ENCODE peak calls at places on chromosomes 3 and 15, in six cellular contexts. J is sigmoid colon, E is fibroblast of mammary gland, C is ovary, Q is SK-N-SH, L is astrocyte of the spinal cord. K is an unnamed sample.

GRCh38 chr3:127459205-127459604 is 131.3 kb downstream of the TPRA1 start:
- DNase-seq in E (no peak), C (no peak), J (no peak), L (no peak), Q (no peak), K (no peak)

GRCh38 chr3:157794771-157795170 is 291.6 kb upstream of the VEPH1 start:
- DNase-seq in Q (no peak), J (no peak), E (peak), C (no peak), L (peak), K (no peak)

GRCh38 chr15:45386974-45387373 is 8.6 kb upstream of the GATM start:
- DNase-seq in L (no peak), J (no peak), C (no peak), E (no peak), Q (no peak), K (no peak)

GRCh38 chr3:159803444-159803843 is 185.2 kb upstream of the IL12A start:
- DNase-seq in L (peak), E (no peak), J (no peak), C (no peak), Q (no peak), K (no peak)

GRCh38 chr3:111051354-111051753 is 20.3 kb upstream of the NECTIN3 start:
- DNase-seq in Q (no peak), L (no peak), E (no peak), J (no peak), C (no peak), K (no peak)

GRCh38 chr15:95261546-95261945 is 1030.2 kb downstream of the MCTP2 start:
- DNase-seq in J (no peak), E (peak), Q (no peak), C (no peak), L (no peak), K (no peak)

GRCh38 chr3:172094621-172095557 is 55.5 kb downstream of the FNDC3B start:
- DNase-seq in J (no peak), E (peak), Q (peak), L (no peak), C (no peak), K (no peak)

GRCh38 chr15:86611392-86612040 is 531.8 kb downstream of the AGBL1 start:
- DNase-seq in E (peak), Q (no peak), J (no peak), L (peak), C (no peak), K (no peak)

GRCh38 chr3:52849656-52850055 is 14.8 kb upstream of the MUSTN1 start:
- DNase-seq in L (no peak), E (no peak), C (no peak), J (no peak), Q (no peak), K (no peak)

GRCh38 chr15:43492266-43492665 is 690 bp downstream of the TP53BP1 start:
- DNase-seq in L (no peak), E (no peak), Q (no peak), J (no peak), C (no peak), K (no peak)

GRCh38 chr3:65406470-65406869 is 632.2 kb downstream of the MAGI1 start:
- DNase-seq in Q (no peak), L (no peak), C (no peak), E (peak), J (no peak), K (no peak)

GRCh38 chr3:15754047-15754446 is 43.7 kb downstream of the ANKRD28 start:
- DNase-seq in L (no peak), C (no peak), Q (no peak), J (no peak), E (peak), K (no peak)

GRCh38 chr3:7760718-7761117 is 740.9 kb upstream of the LMCD1 start:
- DNase-seq in C (no peak), L (no peak), E (no peak), J (no peak), Q (no peak), K (no peak)

GRCh38 chr3:45012577-45012976 is 13.5 kb upstream of the CLEC3B start:
- DNase-seq in Q (no peak), E (no peak), J (no peak), L (no peak), C (no peak), K (no peak)

GRCh38 chr3:122389197-122389596 is 5.2 kb downstream of the FAM162A start:
- DNase-seq in L (no peak), C (no peak), E (no peak), Q (no peak), J (no peak), K (no peak)

GRCh38 chr3:79354179-79354688 is 413.6 kb downstream of the ROBO1 start:
- DNase-seq in Q (no peak), E (no peak), L (no peak), J (no peak), C (no peak), K (no peak)

GRCh38 chr3:120077726-120078125 is 16.5 kb downstream of the GSK3B start:
- DNase-seq in C (no peak), E (no peak), L (no peak), Q (no peak), J (no peak), K (no peak)

GRCh38 chr3:27625848-27626247 is 96.3 kb downstream of the EOMES start:
- DNase-seq in C (no peak), E (no peak), Q (no peak), J (no peak), L (peak), K (no peak)

GRCh38 chr3:45583021-45583851 is 11.3 kb upstream of the LIMD1 start:
- DNase-seq in Q (peak), J (peak), C (peak), E (peak), L (no peak), K (no peak)

GRCh38 chr3:9787714-9788113 is 4.6 kb downstream of the TADA3 start:
- DNase-seq in J (no peak), C (no peak), E (no peak), Q (no peak), L (no peak), K (no peak)

GRCh38 chr3:107150675-107151074 is 226.6 kb upstream of the CCDC54 start:
- DNase-seq in Q (no peak), J (no peak), L (no peak), E (no peak), C (no peak), K (no peak)

GRCh38 chr15:44207643-44208042 is 12.6 kb upstream of the FRMD5 start:
- DNase-seq in J (no peak), E (peak), Q (no peak), C (no peak), L (peak), K (no peak)

GRCh38 chr3:30347679-30348216 is 258.7 kb upstream of the TGFBR2 start:
- DNase-seq in Q (no peak), L (peak), E (peak), J (no peak), C (no peak), K (no peak)

GRCh38 chr3:160221019-160221418 is 4.2 kb upstream of the C3orf80 start:
- DNase-seq in J (no peak), L (no peak), Q (no peak), E (no peak), C (no peak), K (no peak)

GRCh38 chr3:126556637-126557414 is 1.9 kb downstream of the C3orf22 start:
- DNase-seq in J (no peak), L (no peak), C (peak), E (no peak), Q (no peak), K (no peak)

GRCh38 chr3:15860014-15860934 is 62.5 kb upstream of the ANKRD28 start:
- DNase-seq in C (peak), L (peak), Q (peak), J (peak), E (peak), K (peak)

GRCh38 chr3:48065035-48065434 is 48.8 kb upstream of the MAP4 start:
- DNase-seq in C (no peak), L (no peak), J (no peak), Q (no peak), E (no peak), K (no peak)

GRCh38 chr3:135239485-135239884 is 444.4 kb downstream of the EPHB1 start:
- DNase-seq in E (no peak), L (no peak), Q (peak), C (no peak), J (no peak), K (no peak)

GRCh38 chr15:41926184-41927056 is 32.6 kb upstream of the SPTBN5 start:
- DNase-seq in E (no peak), C (no peak), Q (no peak), J (no peak), L (no peak), K (no peak)

GRCh38 chr3:66320390-66320789 is 99.6 kb downstream of the SLC25A26 start:
- DNase-seq in L (no peak), E (no peak), C (no peak), J (no peak), Q (no peak), K (no peak)

GRCh38 chr15:40234783-40235182 is 4.1 kb upstream of the PAK6 start:
- DNase-seq in E (no peak), C (no peak), J (no peak), Q (no peak), L (no peak), K (no peak)

GRCh38 chr3:128133273-128133883 is 9.8 kb upstream of the RUVBL1 start:
- DNase-seq in L (peak), Q (peak), C (no peak), J (no peak), E (peak), K (no peak)

GRCh38 chr3:62134061-62134496 is 239.3 kb downstream of the FEZF2 start:
- DNase-seq in E (no peak), C (no peak), J (no peak), L (peak), Q (peak), K (no peak)

GRCh38 chr15:85582076-85582718 is 201.8 kb downstream of the AKAP13 start:
- DNase-seq in Q (no peak), C (no peak), E (peak), J (no peak), L (peak), K (no peak)
- H3K4me3 ChIP-seq in Q (no peak), C (peak), E (no peak), J (peak), L (no peak), K (no peak)

DNA sequence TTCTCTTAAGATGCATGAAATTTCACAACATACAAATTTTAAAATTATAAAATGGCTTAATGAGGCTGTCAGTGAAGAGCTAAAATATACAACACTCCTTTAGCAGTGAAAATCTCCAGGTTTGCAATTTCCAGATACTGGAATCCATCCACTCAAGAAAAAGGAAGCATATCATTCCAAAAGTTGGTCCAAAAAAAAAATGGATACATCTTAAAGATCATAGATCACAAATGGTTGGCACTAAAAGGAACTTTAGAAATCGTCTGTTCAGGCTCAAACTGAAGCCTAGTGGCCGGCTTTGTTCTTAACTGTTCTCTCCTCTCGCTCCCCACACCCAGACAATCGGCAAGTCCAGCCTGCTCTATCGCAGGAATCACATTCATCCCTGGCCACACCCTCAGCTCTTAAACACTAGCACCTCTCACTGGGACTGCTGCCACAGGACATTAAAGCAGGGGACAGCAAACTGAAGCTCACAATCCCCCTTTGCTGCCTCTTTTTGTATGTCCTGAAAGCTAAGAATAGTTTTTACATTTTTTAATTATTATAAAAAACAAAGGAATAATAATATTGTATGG is 130.3 kb upstream of the CDIN1 start:
- DNase-seq in Q (no peak), J (no peak), C (no peak), L (peak), E (peak), K (no peak)
- TF ChIP-seq CTCF in Q (no peak), J (no peak), C (no peak), L (no peak), E (no peak), K (no peak)

DNA sequence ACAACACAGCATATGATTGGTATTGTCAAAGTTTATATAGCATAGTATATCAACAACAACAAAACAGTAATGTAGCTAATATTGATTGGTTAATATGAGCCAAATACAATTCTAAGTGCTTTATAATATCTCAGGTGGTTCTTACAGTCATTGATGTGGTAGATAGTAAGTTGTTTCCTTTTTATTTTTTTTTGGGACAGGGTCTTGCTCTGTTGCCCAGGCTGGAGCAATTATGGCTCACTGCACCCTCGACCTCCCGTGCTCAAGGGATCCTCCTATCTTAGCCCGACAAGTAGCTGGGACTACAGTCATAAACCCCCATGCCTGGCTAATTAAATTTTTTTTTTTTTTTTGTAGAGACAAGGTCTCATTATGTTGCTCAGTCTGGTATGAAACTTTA is 2.7 kb downstream of the RNF13 start:
- DNase-seq in Q (no peak), C (no peak), L (no peak), J (no peak), E (no peak), K (no peak)
- H3K4me3 ChIP-seq in Q (no peak), C (no peak), L (no peak), J (no peak), E (no peak), K (no peak)

GRCh38 chr3:77042892-77043291 is 3.0 kb downstream of the ROBO2 start:
- DNase-seq in C (no peak), E (no peak), Q (peak), J (no peak), L (no peak), K (no peak)
- TF ChIP-seq CTCF in C (no peak), E (peak), Q (peak), J (no peak), L (peak), K (peak)

GRCh38 chr3:63966007-63966406 is 53.8 kb upstream of the SCAANT1 start:
- DNase-seq in E (no peak), C (no peak), L (no peak), J (no peak), Q (no peak), K (no peak)

GRCh38 chr3:63968612-63969350 is 54.5 kb downstream of the PSMD6 start:
- DNase-seq in Q (no peak), J (no peak), L (no peak), E (no peak), C (no peak), K (no peak)

GRCh38 chr3:63969866-63970265 is 53.4 kb downstream of the PSMD6 start:
- DNase-seq in Q (no peak), J (no peak), E (no peak), L (no peak), C (no peak), K (no peak)

GRCh38 chr3:63966871-63967270 is 54.7 kb upstream of the SCAANT1 start:
- DNase-seq in J (no peak), E (no peak), L (no peak), C (no peak), Q (no peak), K (no peak)

GRCh38 chr3:63967675-63968611 is 55.4 kb downstream of the PSMD6 start:
- DNase-seq in Q (peak), C (peak), J (peak), L (peak), E (peak), K (no peak)
- H3K4me3 ChIP-seq in Q (no peak), C (peak), J (peak), L (no peak), E (no peak), K (no peak)